ENCODE peak calls at places on chromosomes 5 and 9, in four cellular contexts. L is GM23248; U is NCI-H1092; K is effector memory CD8-positive, alpha-beta T cell. B is an unnamed sample.

GRCh38 chr5:154405078-154405792 is 40.6 kb upstream of the SAP30L start:
- DNase-seq in L (peak), U (peak), K (peak), B (peak)

GRCh38 chr5:170861855-170862766 is at the start of gene RANBP17:
- DNase-seq in L (peak), U (peak), K (no peak), B (peak)

GRCh38 chr5:133523013-133523658 is 89.2 kb downstream of the FSTL4 start:
- DNase-seq in L (no peak), U (no peak), K (no peak), B (no peak)

GRCh38 chr9:75775966-75776691 is 114.3 kb upstream of the PCSK5 start:
- DNase-seq in L (no peak), U (no peak), K (no peak), B (no peak)

GRCh38 chr9:70600479-70600878 is 186.0 kb upstream of the KLF9 start:
- DNase-seq in L (peak), U (no peak), K (no peak), B (no peak)

GRCh38 chr9:137965177-137965795 is 87.7 kb downstream of the CACNA1B start:
- DNase-seq in L (no peak), U (no peak), K (no peak), B (no peak)

GRCh38 chr9:13665418-13666066 is 386.1 kb upstream of the MPDZ start:
- DNase-seq in L (peak), U (no peak), K (no peak), B (no peak)

GRCh38 chr5:168291961-168292782 is 727 bp downstream of the WWC1 start:
- DNase-seq in L (peak), U (no peak), K (no peak), B (no peak)

GRCh38 chr5:160938532-160938931 is 86.5 kb upstream of the ATP10B start:
- DNase-seq in L (no peak), U (peak), K (no peak), B (no peak)

GRCh38 chr5:176379881-176380280 is 8.5 kb downstream of the NOP16 start:
- DNase-seq in L (no peak), U (no peak), K (no peak), B (no peak)

GRCh38 chr5:74166064-74166463 is 474.5 kb downstream of the ENC1 start:
- DNase-seq in L (no peak), U (no peak), K (no peak), B (no peak)

GRCh38 chr5:134224905-134225779 is 731 bp downstream of the PPP2CA start:
- DNase-seq in L (peak), U (peak), K (peak), B (peak)

GRCh38 chr5:90548069-90548593 is 10.5 kb upstream of the ADGRV1 start:
- DNase-seq in L (no peak), U (peak), K (no peak), B (peak)

GRCh38 chr9:87270241-87271234 is 227.1 kb upstream of the DAPK1 start:
- DNase-seq in L (peak), U (no peak), K (no peak), B (no peak)

GRCh38 chr5:155833282-155833681 is 493.7 kb upstream of the SGCD start:
- DNase-seq in L (peak), U (no peak), K (no peak), B (no peak)

GRCh38 chr5:90866333-90866732 is 307.7 kb downstream of the ADGRV1 start:
- DNase-seq in L (peak), U (peak), K (no peak), B (peak)

GRCh38 chr5:68239485-68239884 is 23.9 kb downstream of the PIK3R1 start:
- DNase-seq in L (peak), U (no peak), K (peak), B (no peak)

GRCh38 chr9:5587024-5587423 is 41.9 kb upstream of the RIC1 start:
- DNase-seq in L (peak), U (no peak), K (no peak), B (no peak)

GRCh38 chr9:92983984-92984589 is 36.8 kb downstream of the FGD3 start:
- DNase-seq in L (no peak), U (no peak), K (no peak), B (no peak)

GRCh38 chr9:100554935-100555401 is 22.9 kb upstream of the CAVIN4 start:
- DNase-seq in L (no peak), U (no peak), K (no peak), B (no peak)

GRCh38 chr9:133710661-133711427 is 27.3 kb downstream of the SARDH start:
- DNase-seq in L (no peak), U (no peak), K (no peak), B (no peak)

GRCh38 chr9:121055642-121056143 is 5.6 kb upstream of the C5 start:
- DNase-seq in L (peak), U (no peak), K (no peak), B (no peak)

GRCh38 chr5:532521-533242 is 8.4 kb upstream of the SLC9A3 start:
- DNase-seq in L (no peak), U (peak), K (no peak), B (no peak)

B was measured in NCI-H446 treated with DMSO at 0.1 percent for 48 hours.